ENCODE peak calls at places on chromosomes 1 and 21, in eight cellular contexts. D is A549, R is endothelial cell of umbilical vein, U is heart left ventricle, A is ovary, F is Peyer's patch, H is tibial nerve, V is esophagus muscularis mucosa. J is an unnamed sample.

GRCh38 chr1:17878837-17879236 is 123.7 kb downstream of the ACTL8 start:
- DNase-seq in D (no peak), R (no peak), U (no peak), A (no peak), F (no peak), H (no peak), V (no peak), J (peak; percentile 3)

GRCh38 chr21:42593007-42593814 is 60.2 kb upstream of the PDE9A start:
- DNase-seq in D (peak; percentile 42), R (peak; percentile 43), U (peak; percentile 79), A (peak; percentile 76), F (peak; percentile 86), H (peak; percentile 53), V (no peak), J (peak; percentile 90)

GRCh38 chr1:214270097-214270635 is 10.8 kb upstream of the SMYD2 start:
- DNase-seq in D (no peak), R (no peak), U (no peak), A (no peak), F (no peak), H (no peak), V (no peak), J (no peak)

GRCh38 chr1:226820935-226821718 is 49.3 kb upstream of the PSEN2 start:
- DNase-seq in D (peak; percentile 65), R (peak; percentile 96), U (peak; percentile 91), A (peak; percentile 91), F (peak; percentile 61), H (peak; percentile 79), V (peak; percentile 97), J (no peak)

GRCh38 chr21:39055167-39055767 is 128.0 kb downstream of the PSMG1 start:
- DNase-seq in D (no peak), R (peak; percentile 51), U (no peak), A (no peak), F (no peak), H (no peak), V (no peak), J (no peak)

GRCh38 chr21:29155118-29155932 is 24.9 kb downstream of the MAP3K7CL start:
- DNase-seq in D (no peak), R (peak; percentile 22), U (peak; percentile 83), A (peak; percentile 20), F (peak; percentile 46), H (peak; percentile 23), V (no peak), J (no peak)

GRCh38 chr1:113951719-113952118 is 22.6 kb downstream of the HIPK1 start:
- DNase-seq in D (no peak), R (no peak), U (no peak), A (no peak), F (no peak), H (no peak), V (no peak), J (no peak)

GRCh38 chr1:155179107-155180031 is 5.7 kb downstream of the TRIM46 start:
- DNase-seq in D (no peak), R (no peak), U (no peak), A (peak; percentile 22), F (peak; percentile 48), H (no peak), V (no peak), J (peak; percentile 72)

GRCh38 chr1:156151093-156151688 is 2.2 kb upstream of the SEMA4A start:
- DNase-seq in D (no peak), R (no peak), U (peak; percentile 43), A (no peak), F (no peak), H (no peak), V (no peak), J (peak; percentile 78)

GRCh38 chr1:20279507-20279906 is 11.2 kb upstream of the VWA5B1 start:
- DNase-seq in D (peak; percentile 14), R (no peak), U (no peak), A (no peak), F (no peak), H (no peak), V (no peak), J (no peak)

GRCh38 chr1:87510540-87510939 is 181.9 kb downstream of the LMO4 start:
- DNase-seq in D (peak; percentile 1), R (no peak), U (no peak), A (no peak), F (no peak), H (no peak), V (no peak), J (no peak)

GRCh38 chr1:59880735-59881134 is 45.8 kb downstream of the CYP2J2 start:
- DNase-seq in D (no peak), R (peak; percentile 3), U (peak; percentile 37), A (no peak), F (no peak), H (no peak), V (no peak), J (no peak)

GRCh38 chr1:166884971-166885370 is 8.9 kb upstream of the TADA1 start:
- DNase-seq in D (no peak), R (no peak), U (no peak), A (no peak), F (no peak), H (no peak), V (no peak), J (no peak)

GRCh38 chr1:100582943-100583342 is 45.0 kb downstream of the GPR88 start:
- DNase-seq in D (no peak), R (no peak), U (no peak), A (peak; percentile 16), F (no peak), H (no peak), V (no peak), J (no peak)

GRCh38 chr1:204493882-204494280 is 724 bp downstream of the PIK3C2B start:
- DNase-seq in D (peak; percentile 45), R (peak; percentile 87), U (peak; percentile 74), A (peak; percentile 40), F (peak; percentile 84), H (no peak), V (no peak), J (peak; percentile 90)

GRCh38 chr1:204032642-204033235 is 40.2 kb upstream of the SOX13 start:
- DNase-seq in D (no peak), R (no peak), U (no peak), A (no peak), F (no peak), H (no peak), V (no peak), J (no peak)

GRCh38 chr1:62092126-62092525 is 102.5 kb upstream of the L1TD1 start:
- DNase-seq in D (no peak), R (no peak), U (no peak), A (no peak), F (no peak), H (no peak), V (no peak), J (no peak)

GRCh38 chr1:198528376-198528775 is 12.1 kb downstream of the ATP6V1G3 start:
- DNase-seq in D (no peak), R (peak; percentile 73), U (no peak), A (no peak), F (no peak), H (no peak), V (no peak), J (no peak)

GRCh38 chr1:32828341-32828740 is 10.9 kb downstream of the S100PBP start:
- DNase-seq in D (peak; percentile 24), R (peak; percentile 7), U (no peak), A (no peak), F (no peak), H (no peak), V (no peak), J (no peak)

DNA sequence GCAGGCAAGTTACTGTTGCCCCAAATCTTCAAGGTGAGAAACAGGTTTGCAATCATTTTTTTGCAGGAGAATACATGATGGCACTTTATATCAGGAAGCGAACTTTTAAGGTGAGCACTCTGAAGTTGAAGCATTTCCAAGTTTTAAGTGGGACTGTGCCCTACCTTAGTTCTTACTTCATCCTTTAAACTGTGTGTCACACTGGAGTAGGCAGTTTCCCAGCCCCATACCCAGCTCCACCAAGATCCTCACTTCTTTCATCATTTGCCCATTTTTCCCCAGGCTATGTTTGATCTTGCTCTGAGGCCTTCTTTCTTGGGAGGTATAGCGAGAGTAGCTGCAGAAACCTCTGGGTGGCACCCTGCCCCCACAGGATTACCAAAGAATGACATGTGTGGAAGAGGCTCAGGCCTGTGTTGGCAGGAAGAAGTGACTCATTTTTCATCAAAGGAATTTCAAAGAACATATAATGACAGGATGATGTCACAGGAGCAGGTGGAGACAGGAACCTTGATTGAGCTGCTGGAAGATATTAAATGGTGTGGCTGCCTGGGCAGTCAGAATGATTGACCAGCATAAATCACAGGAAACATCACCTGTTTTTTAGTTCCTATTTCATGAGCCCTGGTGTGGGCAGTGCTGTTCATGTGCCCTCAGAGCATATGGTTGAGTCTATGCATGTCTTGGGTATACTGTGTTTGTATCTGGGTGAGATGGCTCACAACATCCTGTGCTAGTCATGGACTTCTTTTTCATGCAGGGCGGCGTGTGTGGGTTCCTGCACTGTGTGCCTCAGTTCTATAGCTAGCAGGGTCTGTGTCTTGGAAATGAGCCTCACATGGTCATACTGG is 20.8 kb upstream of the MACF1 start:
- DNase-seq in D (peak; percentile 91), R (peak; percentile 91), U (peak; percentile 32), A (no peak), F (peak; percentile 69), H (no peak), V (no peak), J (no peak)
- H3K4me1 ChIP-seq in D (peaks cover 78% of the 10 kb centered on the region), R (peaks cover 70% of the 10 kb centered on the region), U (peaks cover 14% of the 10 kb centered on the region), A (peaks cover 6% of the 10 kb centered on the region), F (peaks cover 17% of the 10 kb centered on the region), H (peaks cover 2% of the 10 kb centered on the region), V (peaks cover 74% of the 10 kb centered on the region), J (peaks cover 14% of the 10 kb centered on the region)

GRCh38 chr1:173213665-173214064 is 6.5 kb upstream of the TNFSF4 start:
- DNase-seq in D (no peak), R (no peak), U (no peak), A (no peak), F (no peak), H (no peak), V (no peak), J (no peak)
- TF ChIP-seq CTCF in D (no peak), R (no peak), U (no peak), A (no peak), F (no peak), H (no peak), V (no peak), J (no peak)

GRCh38 chr1:50422946-50423669 is at the start of gene DMRTA2:
- DNase-seq in D (peak; percentile 56), R (peak; percentile 46), U (no peak), A (no peak), F (peak; percentile 48), H (no peak), V (no peak), J (no peak)

GRCh38 chr1:50421768-50422674 is 1.2 kb downstream of the DMRTA2 start:
- DNase-seq in D (no peak), R (no peak), U (no peak), A (no peak), F (no peak), H (no peak), V (no peak), J (no peak)

GRCh38 chr1:50423670-50424000 is 392 bp upstream of the DMRTA2 start:
- DNase-seq in D (peak; percentile 47), R (no peak), U (no peak), A (no peak), F (peak; percentile 55), H (no peak), V (peak; percentile 85), J (no peak)

GRCh38 chr1:50421366-50421748 is 1.9 kb downstream of the DMRTA2 start:
- DNase-seq in D (no peak), R (no peak), U (no peak), A (no peak), F (no peak), H (no peak), V (no peak), J (no peak)

GRCh38 chr1:50422675-50422945 is 633 bp downstream of the DMRTA2 start:
- DNase-seq in D (no peak), R (no peak), U (no peak), A (no peak), F (no peak), H (no peak), V (no peak), J (no peak)
- TF ChIP-seq POLR2A in D (no peak), R (no peak), U (no peak), A (no peak), F (no peak), H (no peak), V (no peak), J (no peak)

GRCh38 chr1:207058252-207058651 is 5.2 kb downstream of the PFKFB2 start:
- DNase-seq in D (no peak), R (no peak), U (no peak), A (no peak), F (no peak), H (no peak), V (no peak), J (no peak)
- H3K4me1 ChIP-seq in D (no peaks in the 10 kb centered on the region), R (no peaks in the 10 kb centered on the region), U (peaks cover 6% of the 10 kb centered on the region), A (no peaks in the 10 kb centered on the region), F (peaks cover 14% of the 10 kb centered on the region), H (peaks cover 14% of the 10 kb centered on the region), V (peaks cover 7% of the 10 kb centered on the region), J (peaks cover 50% of the 10 kb centered on the region)